ENCODE peak calls at places on chromosome 1, in seven cellular contexts. S is iris pigment epithelial cell; R is left ventricle myocardium superior; Y is astrocyte of the spinal cord; T is activated gamma-delta T cell treated with anti-CD3 and anti-CD28 coated beads, Interleukin-2, amount 50 U/mL, for 16 hours; D is heart right ventricle; P is GM12891. B is an unnamed sample.

GRCh38 chr1:186082235-186082937 is 292.7 kb downstream of the TPR start:
- DNase-seq in T (no peak), Y (peak; percentile 62), R (peak; percentile 59), D (peak; percentile 38), S (peak; percentile 93), P (peak; percentile 1), B (peak; percentile 99)

GRCh38 chr1:236058141-236058626 is 6.7 kb downstream of the NID1 start:
- DNase-seq in P (no peak), R (no peak), S (peak; percentile 45), T (no peak), D (no peak), Y (peak; percentile 41), B (no peak)

GRCh38 chr1:64980745-64981601 is 14.6 kb upstream of the JAK1 start:
- DNase-seq in T (no peak), P (no peak), Y (peak; percentile 22), S (peak; percentile 54), D (no peak), R (no peak), B (peak; percentile 91)

GRCh38 chr1:1428174-1428573 is 7.1 kb upstream of the ANKRD65 start:
- DNase-seq in T (no peak), Y (no peak), S (no peak), D (no peak), R (no peak), P (no peak), B (no peak)

GRCh38 chr1:204872262-204872881 is 1.7 kb downstream of the NFASC start:
- DNase-seq in Y (no peak), R (peak; percentile 40), P (no peak), T (no peak), S (no peak), D (no peak), B (no peak)

GRCh38 chr1:174964261-174964984 is 35.3 kb upstream of the CACYBP start:
- DNase-seq in T (no peak), R (no peak), Y (no peak), D (no peak), P (no peak), S (peak; percentile 61), B (peak; percentile 10)

GRCh38 chr1:155993595-155993994 is 15.2 kb upstream of the ARHGEF2 start:
- DNase-seq in P (no peak), D (no peak), T (no peak), S (no peak), R (no peak), Y (no peak), B (no peak)

GRCh38 chr1:93844262-93845045 is 34.6 kb downstream of the DNTTIP2 start:
- DNase-seq in P (peak; percentile 31), R (no peak), D (no peak), T (peak; percentile 5), S (peak; percentile 89), Y (peak; percentile 84), B (peak; percentile 91)

GRCh38 chr1:162062542-162063015 is 6.9 kb upstream of the NOS1AP start:
- DNase-seq in Y (peak; percentile 88), T (no peak), S (peak; percentile 72), P (no peak), D (peak; percentile 19), R (peak; percentile 59), B (no peak)

GRCh38 chr1:41612953-41613352 is 128.5 kb upstream of the EDN2 start:
- DNase-seq in T (no peak), S (no peak), D (no peak), Y (no peak), P (no peak), R (no peak), B (no peak)

GRCh38 chr1:241022366-241022765 is 334.6 kb downstream of the RGS7 start:
- DNase-seq in T (no peak), R (no peak), S (no peak), D (no peak), P (no peak), Y (no peak), B (no peak)

GRCh38 chr1:87786861-87787548 is 458.3 kb downstream of the LMO4 start:
- DNase-seq in R (no peak), T (no peak), P (no peak), Y (no peak), D (no peak), S (no peak), B (no peak)

GRCh38 chr1:119268879-119269278 is 99.7 kb upstream of the HAO2 start:
- DNase-seq in T (no peak), Y (no peak), R (no peak), D (no peak), P (no peak), S (no peak), B (no peak)

GRCh38 chr1:32031578-32032286 is 18.1 kb downstream of the KHDRBS1 start:
- DNase-seq in D (no peak), S (peak; percentile 82), P (no peak), R (no peak), T (no peak), Y (peak; percentile 75), B (no peak)

GRCh38 chr1:29639741-29640427 is 403.6 kb downstream of the PTPRU start:
- DNase-seq in S (peak; percentile 71), P (no peak), Y (peak; percentile 87), T (no peak), R (no peak), D (no peak), B (peak; percentile 18)

GRCh38 chr1:43005460-43006351 is 47.0 kb upstream of the SLC2A1 start:
- DNase-seq in R (no peak), D (no peak), P (no peak), Y (no peak), T (no peak), S (no peak), B (no peak)

GRCh38 chr1:55284856-55285255 is 69.7 kb upstream of the USP24 start:
- DNase-seq in S (peak; percentile 49), R (no peak), D (no peak), Y (peak; percentile 61), P (no peak), T (no peak), B (peak; percentile 83)

GRCh38 chr1:91732291-91732953 is 153.5 kb downstream of the TGFBR3 start:
- DNase-seq in T (no peak), D (no peak), P (no peak), S (peak; percentile 91), Y (peak; percentile 85), R (no peak), B (peak; percentile 67)

GRCh38 chr1:178323067-178323466 is 173.7 kb downstream of the CLEC20A start:
- DNase-seq in Y (no peak), T (no peak), R (no peak), S (no peak), P (no peak), D (no peak), B (no peak)

GRCh38 chr1:56284933-56285332 is 294.4 kb downstream of the PLPP3 start:
- DNase-seq in R (no peak), S (peak; percentile 44), T (no peak), D (no peak), Y (peak; percentile 23), P (no peak), B (no peak)

GRCh38 chr1:61388586-61388985 is 306.2 kb downstream of the NFIA start:
- DNase-seq in D (no peak), R (no peak), Y (peak; percentile 81), S (peak; percentile 75), T (no peak), P (no peak), B (no peak)

GRCh38 chr1:36865080-36865900 is 169.0 kb downstream of the GRIK3 start:
- DNase-seq in Y (no peak), T (no peak), S (no peak), D (no peak), R (no peak), P (no peak), B (no peak)

B was measured in DMS53.